ENCODE peak calls at places on chromosomes 11 and 22, in four cellular contexts. S is fibroblast of the aortic adventitia, L is lung, X is suprapubic skin. I is an unnamed sample.
A peak's percentile ranks its signal among the peaks of the same experiment; 100 is the strongest.

GRCh38 chr11:19735512-19735911 is 22.9 kb downstream of the NAV2 start:
- DNase-seq in S (peak; percentile 58), L (no peak), X (no peak), I (no peak)

GRCh38 chr11:113587318-113587739 is 112.1 kb upstream of the DRD2 start:
- DNase-seq in S (no peak), L (no peak), X (no peak), I (no peak)

GRCh38 chr11:123211981-123212380 is 16.9 kb upstream of the CLMP start:
- DNase-seq in S (peak; percentile 15), L (no peak), X (no peak), I (no peak)

GRCh38 chr22:28585324-28585723 is 94.3 kb downstream of the TTC28 start:
- DNase-seq in S (no peak), L (no peak), X (no peak), I (no peak)

GRCh38 chr22:39682994-39683393 is 112.4 kb downstream of the CACNA1I start:
- DNase-seq in S (no peak), L (no peak), X (no peak), I (no peak)

GRCh38 chr11:47714554-47715081 is 551 bp downstream of the AGBL2 start:
- DNase-seq in S (peak; percentile 22), L (peak; percentile 29), X (no peak), I (peak; percentile 5)

GRCh38 chr11:7846003-7846402 is 49.3 kb upstream of the OR5P2 start:
- DNase-seq in S (no peak), L (no peak), X (no peak), I (no peak)

GRCh38 chr11:72446929-72447753 is 12.8 kb upstream of the CLPB start:
- DNase-seq in S (peak; percentile 80), L (no peak), X (no peak), I (no peak)

GRCh38 chr11:71282581-71283351 is 30.4 kb upstream of the SHANK2 start:
- DNase-seq in S (no peak), L (no peak), X (peak; percentile 82), I (no peak)

GRCh38 chr22:44870021-44870420 is 117.6 kb downstream of the ARHGAP8 start:
- DNase-seq in S (peak; percentile 30), L (no peak), X (no peak), I (peak; percentile 62)

GRCh38 chr11:119315139-119316016 is 1.6 kb downstream of the MCAM start:
- DNase-seq in S (no peak), L (no peak), X (no peak), I (no peak)

GRCh38 chr11:118956847-118957469 is 860 bp downstream of the UPK2 start:
- DNase-seq in S (no peak), L (no peak), X (no peak), I (no peak)

GRCh38 chr22:24938741-24939341 is 7.7 kb downstream of the LHFPL7 start:
- DNase-seq in S (peak; percentile 59), L (no peak), X (no peak), I (peak; percentile 47)

GRCh38 chr22:49509016-49509415 is 318.7 kb downstream of the BRD1 start:
- DNase-seq in S (no peak), L (no peak), X (no peak), I (no peak)

GRCh38 chr11:18721576-18722292 is 4.3 kb downstream of the IGSF22 start:
- DNase-seq in S (peak; percentile 37), L (peak; percentile 39), X (no peak), I (peak; percentile 30)

GRCh38 chr11:4049006-4049405 is 45.6 kb upstream of the RRM1 start:
- DNase-seq in S (no peak), L (no peak), X (no peak), I (no peak)

GRCh38 chr11:35042265-35042664 is 96.7 kb upstream of the CD44 start:
- DNase-seq in S (no peak), L (no peak), X (no peak), I (no peak)

GRCh38 chr22:38870791-38871359 is 1.1 kb downstream of the CBX6 start:
- DNase-seq in S (no peak), L (no peak), X (peak; percentile 67), I (no peak)

GRCh38 chr11:124863137-124863825 is 2.0 kb upstream of the ROBO3 start:
- DNase-seq in S (peak; percentile 44), L (peak; percentile 62), X (peak; percentile 74), I (peak; percentile 74)
- TF ChIP-seq CTCF in S (no peak), L (no peak), X (no peak), I (no peak)

GRCh38 chr11:129279326-129280026 is 87.4 kb upstream of the ARHGAP32 start:
- DNase-seq in S (peak; percentile 64), L (peak; percentile 73), X (peak; percentile 82), I (peak; percentile 68)
- TF ChIP-seq CTCF in S (no peak), L (no peak), X (no peak), I (no peak)

DNA sequence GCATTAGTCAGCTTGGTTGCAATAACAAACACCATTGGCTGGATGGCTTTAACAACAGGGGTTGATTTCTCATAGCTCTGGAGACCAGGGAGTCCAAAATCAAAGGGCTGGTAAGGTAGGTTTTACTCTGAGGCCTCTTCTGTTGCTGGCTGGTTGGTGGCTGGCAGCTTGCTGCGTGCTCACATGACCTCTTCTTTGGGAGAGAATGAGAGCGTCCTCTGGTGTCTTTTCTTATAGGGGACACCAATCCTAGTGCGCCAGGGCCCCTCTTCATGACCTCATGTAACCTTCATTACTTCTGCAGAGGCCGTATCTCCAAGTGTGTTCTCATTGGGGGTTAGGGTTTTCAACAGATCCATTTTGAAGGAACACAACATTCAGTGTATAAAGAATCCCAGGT is 1308.3 kb downstream of the TBC1D22A start:
- DNase-seq in S (no peak), L (no peak), X (no peak), I (no peak)
- TF ChIP-seq CTCF in S (no peak), L (no peak), X (no peak), I (no peak)

GRCh38 chr11:33457948-33458347 is 200.8 kb downstream of the HIPK3 start:
- DNase-seq in S (no peak), L (no peak), X (no peak), I (no peak)
- TF ChIP-seq CTCF in S (no peak), L (no peak), X (no peak), I (no peak)

DNA sequence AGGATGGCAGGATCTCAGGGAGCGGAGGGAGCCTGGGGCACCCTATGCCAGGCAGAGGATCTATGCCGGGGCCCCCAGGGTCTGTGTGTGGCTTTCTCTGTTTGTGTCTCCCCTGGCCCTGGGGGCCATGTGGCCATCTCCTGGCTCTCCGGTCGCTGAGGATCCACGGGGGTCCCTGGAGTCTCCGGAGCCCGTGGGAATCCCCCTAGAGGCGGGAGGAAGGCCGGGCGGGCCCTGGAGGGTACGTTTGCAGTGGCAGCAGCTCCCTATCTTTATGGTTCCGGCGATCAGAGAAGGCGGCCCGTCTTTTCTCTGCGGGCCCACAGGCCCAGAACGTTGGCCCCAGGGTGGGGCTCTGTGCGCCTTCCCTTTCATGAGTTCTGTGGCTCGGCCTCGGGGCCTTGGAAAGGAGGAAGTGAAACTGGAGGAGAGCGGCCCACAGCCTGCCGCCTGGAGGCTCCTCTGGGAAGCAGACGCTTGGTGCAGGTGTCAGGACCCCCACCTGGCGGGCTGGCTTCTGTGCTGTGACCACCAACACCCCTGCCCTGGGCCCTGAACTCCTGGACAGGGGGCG is 82.1 kb downstream of the KCNQ1 start:
- DNase-seq in S (no peak), L (peak; percentile 50), X (peak; percentile 80), I (peak; percentile 74)
- TF ChIP-seq CTCF in S (no peak), L (no peak), X (no peak), I (peak; percentile 12)